ENCODE peak calls at places on chromosomes 6 and 20, in eight cellular contexts. E is H9, G is EL, V is neural crest cell, P is GM12892, K is H4, T is BE2C, W is fibroblast of mammary gland. N is an unnamed sample.

GRCh38 chr6:89843070-89843469 is 13.4 kb downstream of the CASP8AP2 start:
- DNase-seq in E (no peak), W (peak), K (no peak), V (no peak), P (no peak), G (peak), T (no peak), N (no peak)

GRCh38 chr20:47258745-47259695 is 97.5 kb downstream of the ZMYND8 start:
- DNase-seq in T (no peak), K (no peak), E (no peak), P (peak), G (peak), V (no peak), W (peak), N (no peak)

GRCh38 chr6:15551262-15551661 is 111.6 kb downstream of the DTNBP1 start:
- DNase-seq in W (no peak), V (no peak), G (no peak), K (no peak), P (no peak), T (no peak), E (no peak), N (no peak)

GRCh38 chr6:44096615-44097014 is 30.6 kb downstream of the MRPL14 start:
- DNase-seq in P (peak), T (peak), E (no peak), K (peak), G (peak), W (peak), V (peak), N (peak)

GRCh38 chr20:61350500-61351250 is 98.6 kb downstream of the CDH4 start:
- DNase-seq in V (peak), G (no peak), T (no peak), E (no peak), W (no peak), K (no peak), P (no peak), N (no peak)

GRCh38 chr20:43375586-43375985 is 82.1 kb upstream of the SRSF6 start:
- DNase-seq in W (peak), G (peak), V (no peak), K (no peak), T (no peak), P (no peak), E (no peak), N (no peak)

GRCh38 chr20:21505161-21505809 is 8.6 kb downstream of the NKX2-2 start:
- DNase-seq in W (peak), E (peak), K (peak), P (no peak), T (peak), G (peak), V (peak), N (peak)

GRCh38 chr6:15620616-15621015 is 42.2 kb downstream of the DTNBP1 start:
- DNase-seq in W (no peak), E (no peak), V (no peak), G (no peak), T (no peak), K (no peak), P (no peak), N (no peak)

GRCh38 chr20:37081717-37082289 is 14.0 kb downstream of the RBL1 start:
- DNase-seq in W (peak), E (no peak), P (no peak), T (no peak), K (no peak), G (no peak), V (peak), N (peak)

GRCh38 chr6:158560787-158561246 is 926 bp downstream of the TMEM181 start:
- DNase-seq in K (no peak), G (peak), W (no peak), V (no peak), T (peak), E (no peak), P (no peak), N (peak)

GRCh38 chr6:96923871-96924493 is 546 bp upstream of the KLHL32 start:
- DNase-seq in W (no peak), G (peak), V (no peak), K (no peak), E (no peak), P (no peak), T (no peak), N (no peak)

GRCh38 chr6:35302604-35303218 is 5.1 kb downstream of the DEF6 start:
- DNase-seq in V (no peak), E (peak), T (no peak), P (peak), W (peak), K (no peak), G (peak), N (peak)

GRCh38 chr6:300494-301198 is 8.4 kb downstream of the DUSP22 start:
- DNase-seq in E (no peak), P (no peak), V (no peak), W (no peak), T (no peak), K (no peak), G (no peak), N (no peak)

GRCh38 chr6:12296255-12296573 is 6.1 kb downstream of the EDN1 start:
- DNase-seq in G (peak), E (no peak), P (no peak), T (no peak), V (no peak), W (peak), K (peak), N (no peak)

GRCh38 chr6:152571863-152572394 is 65.2 kb downstream of the SYNE1 start:
- DNase-seq in G (no peak), T (no peak), E (no peak), W (no peak), P (no peak), K (no peak), V (no peak), N (no peak)